ENCODE peak calls at places on chromosomes 7 and 10, in nine cellular contexts. One of them, this sample, is unnamed.
A peak's percentile ranks its signal among the peaks of the same experiment; 100 is the strongest.

GRCh38 chr7:81607987-81608386 is 161.9 kb downstream of the HGF start:
- DNase-seq in GM12864: no peak
- DNase-seq in left cardiac atrium: no peak
- DNase-seq in DMS153: no peak
- DNase-seq in NCI-H2029 treated with DMSO at 0.1 percent for 48 hours: no peak
- DNase-seq in RPMI8226: no peak
- DNase-seq in CD4-positive, alpha-beta memory T cell: no peak
- DNase-seq in T1000: no peak
- DNase-seq in AG04450: no peak
- DNase-seq in this sample: no peak

GRCh38 chr10:9166770-9167169 is 1112.3 kb downstream of the GATA3 start:
- DNase-seq in GM12864: no peak
- DNase-seq in left cardiac atrium: no peak
- DNase-seq in DMS153: no peak
- DNase-seq in NCI-H2029 treated with DMSO at 0.1 percent for 48 hours: no peak
- DNase-seq in RPMI8226: no peak
- DNase-seq in CD4-positive, alpha-beta memory T cell: no peak
- DNase-seq in T1000: no peak
- DNase-seq in AG04450: no peak
- DNase-seq in this sample: no peak

GRCh38 chr7:26681819-26682418 is 182.5 kb downstream of the SKAP2 start:
- DNase-seq in GM12864: no peak
- DNase-seq in left cardiac atrium: no peak
- DNase-seq in DMS153: peak; percentile 14
- DNase-seq in NCI-H2029 treated with DMSO at 0.1 percent for 48 hours: no peak
- DNase-seq in RPMI8226: peak; percentile 28
- DNase-seq in CD4-positive, alpha-beta memory T cell: no peak
- DNase-seq in T1000: no peak
- DNase-seq in AG04450: no peak
- DNase-seq in this sample: no peak

GRCh38 chr10:120186506-120186905 is 270.5 kb upstream of the PLPP4 start:
- DNase-seq in GM12864: no peak
- DNase-seq in left cardiac atrium: no peak
- DNase-seq in DMS153: no peak
- DNase-seq in NCI-H2029 treated with DMSO at 0.1 percent for 48 hours: no peak
- DNase-seq in RPMI8226: no peak
- DNase-seq in CD4-positive, alpha-beta memory T cell: no peak
- DNase-seq in T1000: no peak
- DNase-seq in AG04450: no peak
- DNase-seq in this sample: no peak

GRCh38 chr7:149780056-149780455 is 6.7 kb upstream of the ZNF467 start:
- DNase-seq in GM12864: no peak
- DNase-seq in left cardiac atrium: no peak
- DNase-seq in DMS153: no peak
- DNase-seq in NCI-H2029 treated with DMSO at 0.1 percent for 48 hours: no peak
- DNase-seq in RPMI8226: no peak
- DNase-seq in CD4-positive, alpha-beta memory T cell: no peak
- DNase-seq in T1000: no peak
- DNase-seq in AG04450: no peak
- DNase-seq in this sample: no peak

GRCh38 chr7:28546067-28546466 is 133.7 kb downstream of the CREB5 start:
- DNase-seq in GM12864: no peak
- DNase-seq in left cardiac atrium: no peak
- DNase-seq in DMS153: no peak
- DNase-seq in NCI-H2029 treated with DMSO at 0.1 percent for 48 hours: no peak
- DNase-seq in RPMI8226: no peak
- DNase-seq in CD4-positive, alpha-beta memory T cell: no peak
- DNase-seq in T1000: no peak
- DNase-seq in AG04450: no peak
- DNase-seq in this sample: no peak

GRCh38 chr10:129387258-129387525 is 79.8 kb upstream of the MGMT start:
- DNase-seq in GM12864: no peak
- DNase-seq in left cardiac atrium: no peak
- DNase-seq in DMS153: no peak
- DNase-seq in NCI-H2029 treated with DMSO at 0.1 percent for 48 hours: no peak
- DNase-seq in RPMI8226: no peak
- DNase-seq in CD4-positive, alpha-beta memory T cell: no peak
- DNase-seq in T1000: no peak
- DNase-seq in AG04450: no peak
- DNase-seq in this sample: no peak

GRCh38 chr7:139526578-139527544 is 3.4 kb downstream of the CLEC2L start:
- DNase-seq in GM12864: no peak
- DNase-seq in left cardiac atrium: no peak
- DNase-seq in DMS153: peak; percentile 1
- DNase-seq in NCI-H2029 treated with DMSO at 0.1 percent for 48 hours: no peak
- DNase-seq in RPMI8226: no peak
- DNase-seq in CD4-positive, alpha-beta memory T cell: no peak
- DNase-seq in T1000: peak; percentile 21
- DNase-seq in AG04450: peak; percentile 78
- DNase-seq in this sample: peak; percentile 64

GRCh38 chr10:35588836-35589235 is 16.3 kb upstream of the GJD4 start:
- DNase-seq in GM12864: no peak
- DNase-seq in left cardiac atrium: no peak
- DNase-seq in DMS153: no peak
- DNase-seq in NCI-H2029 treated with DMSO at 0.1 percent for 48 hours: no peak
- DNase-seq in RPMI8226: no peak
- DNase-seq in CD4-positive, alpha-beta memory T cell: no peak
- DNase-seq in T1000: no peak
- DNase-seq in AG04450: no peak
- DNase-seq in this sample: no peak

GRCh38 chr10:80458638-80459037 is 4.5 kb downstream of the TSPAN14 start:
- DNase-seq in GM12864: no peak
- DNase-seq in left cardiac atrium: peak; percentile 6
- DNase-seq in DMS153: no peak
- DNase-seq in NCI-H2029 treated with DMSO at 0.1 percent for 48 hours: no peak
- DNase-seq in RPMI8226: no peak
- DNase-seq in CD4-positive, alpha-beta memory T cell: no peak
- DNase-seq in T1000: no peak
- DNase-seq in AG04450: no peak
- DNase-seq in this sample: no peak

GRCh38 chr10:23293973-23294372 is 50.6 kb downstream of the C10orf67 start:
- DNase-seq in GM12864: no peak
- DNase-seq in left cardiac atrium: no peak
- DNase-seq in DMS153: no peak
- DNase-seq in NCI-H2029 treated with DMSO at 0.1 percent for 48 hours: no peak
- DNase-seq in RPMI8226: no peak
- DNase-seq in CD4-positive, alpha-beta memory T cell: no peak
- DNase-seq in T1000: no peak
- DNase-seq in AG04450: no peak
- DNase-seq in this sample: no peak